ENCODE peak calls at places on chromosome 1, in five cellular contexts. One of them, this sample, is unnamed.

GRCh38 chr1:244065960-244066388 is 14.9 kb downstream of the ZBTB18 start:
- DNase-seq in NCI-H774: no peak
- DNase-seq in caudate nucleus: no peak
- DNase-seq in NCI-H345: no peak
- DNase-seq in Panc1: no peak
- DNase-seq in this sample: peak; percentile 38

GRCh38 chr1:230978491-230979388 is at the start of the genes ARV1 and TTC13:
- DNase-seq in Panc1: peak; percentile 92
- DNase-seq in NCI-H345: peak; percentile 99
- DNase-seq in NCI-H774: peak; percentile 99
- DNase-seq in caudate nucleus: peak; percentile 98
- DNase-seq in this sample: peak; percentile 97

GRCh38 chr1:218498061-218498938 is 153.2 kb downstream of the TGFB2 start:
- DNase-seq in Panc1: peak; percentile 75
- DNase-seq in NCI-H774: no peak
- DNase-seq in caudate nucleus: no peak
- DNase-seq in NCI-H345: no peak
- DNase-seq in this sample: no peak

GRCh38 chr1:82565546-82565945 is 764.8 kb downstream of the ADGRL2 start:
- DNase-seq in caudate nucleus: no peak
- DNase-seq in NCI-H345: no peak
- DNase-seq in NCI-H774: no peak
- DNase-seq in Panc1: peak; percentile 15
- DNase-seq in this sample: no peak

GRCh38 chr1:24501371-24502167 is 1.1 kb upstream of the RCAN3 start:
- DNase-seq in NCI-H345: no peak
- DNase-seq in caudate nucleus: no peak
- DNase-seq in NCI-H774: no peak
- DNase-seq in Panc1: no peak
- DNase-seq in this sample: peak; percentile 88

GRCh38 chr1:29243863-29244185 is 7.5 kb downstream of the PTPRU start:
- DNase-seq in Panc1: no peak
- DNase-seq in caudate nucleus: no peak
- DNase-seq in NCI-H774: no peak
- DNase-seq in NCI-H345: no peak
- DNase-seq in this sample: no peak

GRCh38 chr1:153540394-153541361 is at the start of gene S100A5:
- DNase-seq in caudate nucleus: no peak
- DNase-seq in NCI-H345: no peak
- DNase-seq in Panc1: no peak
- DNase-seq in NCI-H774: no peak
- DNase-seq in this sample: peak; percentile 83

GRCh38 chr1:23561076-23561812 is 1.9 kb upstream of the ID3 start:
- DNase-seq in NCI-H774: no peak
- DNase-seq in NCI-H345: no peak
- DNase-seq in caudate nucleus: no peak
- DNase-seq in Panc1: no peak
- DNase-seq in this sample: no peak

GRCh38 chr1:17429183-17429582 is 10.3 kb downstream of the RCC2 start:
- DNase-seq in NCI-H774: no peak
- DNase-seq in NCI-H345: no peak
- DNase-seq in caudate nucleus: no peak
- DNase-seq in Panc1: no peak
- DNase-seq in this sample: no peak

GRCh38 chr1:164092603-164093353 is 466.2 kb upstream of the PBX1 start:
- DNase-seq in Panc1: no peak
- DNase-seq in NCI-H774: no peak
- DNase-seq in caudate nucleus: no peak
- DNase-seq in NCI-H345: no peak
- DNase-seq in this sample: no peak

GRCh38 chr1:81155131-81155530 is 645.6 kb upstream of the ADGRL2 start:
- DNase-seq in NCI-H345: no peak
- DNase-seq in NCI-H774: no peak
- DNase-seq in Panc1: no peak
- DNase-seq in caudate nucleus: no peak
- DNase-seq in this sample: no peak